ENCODE peak calls at places on chromosomes 6 and 20, in four cellular contexts. N, J, C and M are unnamed samples.

GRCh38 chr20:38245753-38246152 is 14.8 kb downstream of the KIAA1755 start:
- DNase-seq in C (no peak), J (no peak), N (no peak), M (no peak)

GRCh38 chr20:48648482-48649051 is 179.2 kb downstream of the PREX1 start:
- DNase-seq in N (no peak), C (no peak), J (no peak), M (no peak)

GRCh38 chr20:24958506-24959385 is 9.7 kb downstream of the CST7 start:
- DNase-seq in N (peak; percentile 30), C (no peak), J (no peak), M (no peak)

GRCh38 chr20:44398303-44398702 is 42.8 kb downstream of the HNF4A start:
- DNase-seq in C (peak; percentile 67), J (no peak), N (no peak), M (no peak)

GRCh38 chr20:45322952-45323383 is 14.9 kb upstream of the MATN4 start:
- DNase-seq in C (no peak), N (peak; percentile 78), J (no peak), M (no peak)

GRCh38 chr6:163837681-163838431 is 423.3 kb downstream of the QKI start:
- DNase-seq in J (no peak), N (no peak), C (no peak), M (no peak)

GRCh38 chr20:32589256-32589655 is 4.1 kb upstream of the NOL4L start:
- DNase-seq in N (no peak), J (no peak), C (peak; percentile 62), M (no peak)

GRCh38 chr6:134527108-134527787 is 209.3 kb upstream of the SGK1 start:
- DNase-seq in J (no peak), N (no peak), C (no peak), M (no peak)

GRCh38 chr20:39861381-39861780 is 827.7 kb downstream of the MAFB start:
- DNase-seq in C (no peak), N (no peak), J (no peak), M (no peak)

GRCh38 chr6:17705428-17705777 is 1.3 kb downstream of the NUP153 start:
- DNase-seq in J (no peak), C (peak; percentile 37), N (no peak), M (no peak)